ENCODE peak calls at places on chromosome 17, in eight cellular contexts. I, Z, V, O, L, K, D and B are unnamed samples.

GRCh38 chr17:5425826-5426225 is 5.8 kb downstream of the RPAIN start:
- DNase-seq in L (no peak), V (no peak), O (no peak), D (no peak), Z (no peak), K (no peak), I (no peak), B (no peak)

GRCh38 chr17:48283390-48283789 is 146.6 kb downstream of the SKAP1 start:
- DNase-seq in L (no peak), O (no peak), D (no peak), K (no peak), V (no peak), Z (no peak), I (no peak), B (no peak)

GRCh38 chr17:64411999-64412771 is 21.5 kb upstream of the PECAM1 start:
- DNase-seq in V (peak), K (peak), Z (no peak), I (peak), L (no peak), D (no peak), O (no peak), B (no peak)

GRCh38 chr17:5526821-5527598 is 40.6 kb downstream of the MIS12 start:
- DNase-seq in O (peak), Z (no peak), L (no peak), V (peak), D (no peak), I (peak), K (no peak), B (no peak)

GRCh38 chr17:1169471-1169908 is 10.3 kb downstream of the ABR start:
- DNase-seq in K (no peak), O (no peak), V (no peak), Z (no peak), D (no peak), L (no peak), I (no peak), B (no peak)

GRCh38 chr17:17087424-17088103 is 45.3 kb downstream of the MPRIP start:
- DNase-seq in O (no peak), L (no peak), D (no peak), Z (no peak), V (peak), I (no peak), K (no peak), B (peak)

GRCh38 chr17:16987830-16988601 is 16.1 kb upstream of the TNFRSF13B start:
- DNase-seq in K (peak), D (no peak), I (peak), O (no peak), L (peak), Z (peak), V (peak), B (no peak)

GRCh38 chr17:27807567-27808470 is 7.5 kb upstream of the NOS2 start:
- DNase-seq in D (no peak), V (no peak), Z (peak), K (no peak), L (peak), I (no peak), O (no peak), B (no peak)

GRCh38 chr17:10178789-10179075 is 19.7 kb downstream of the GAS7 start:
- DNase-seq in O (no peak), K (no peak), I (no peak), Z (no peak), L (no peak), D (no peak), V (no peak), B (no peak)

GRCh38 chr17:36773039-36773438 is 164.2 kb upstream of the LHX1 start:
- DNase-seq in D (no peak), K (peak), Z (no peak), I (no peak), L (no peak), O (no peak), V (no peak), B (no peak)

GRCh38 chr17:58314706-58315015 is 13.9 kb downstream of the TSPOAP1 start:
- DNase-seq in V (no peak), L (no peak), I (no peak), O (peak), D (no peak), Z (peak), K (no peak), B (no peak)

GRCh38 chr17:48358203-48358602 is 71.8 kb downstream of the SKAP1 start:
- DNase-seq in L (no peak), I (no peak), Z (no peak), D (no peak), O (no peak), V (no peak), K (no peak), B (no peak)

GRCh38 chr17:67525239-67526135 is 148.4 kb downstream of the PITPNC1 start:
- DNase-seq in K (no peak), O (no peak), D (no peak), Z (peak), V (no peak), L (no peak), I (no peak), B (no peak)

GRCh38 chr17:65459667-65460415 is 101.6 kb downstream of the AXIN2 start:
- DNase-seq in V (peak), L (no peak), K (peak), D (no peak), O (no peak), I (no peak), Z (no peak), B (no peak)

GRCh38 chr17:55198690-55199370 is 65.9 kb upstream of the HLF start:
- DNase-seq in O (peak), I (no peak), L (no peak), D (no peak), V (no peak), K (no peak), Z (no peak), B (no peak)

GRCh38 chr17:55208078-55208812 is 56.5 kb upstream of the HLF start:
- DNase-seq in K (no peak), Z (no peak), D (peak), O (no peak), I (no peak), L (no peak), V (no peak), B (no peak)

GRCh38 chr17:55201609-55201932 is 63.2 kb upstream of the HLF start:
- DNase-seq in Z (no peak), V (no peak), D (no peak), O (no peak), L (no peak), I (no peak), K (peak), B (no peak)

GRCh38 chr17:55200904-55201608 is 63.7 kb upstream of the HLF start:
- DNase-seq in Z (no peak), L (no peak), D (no peak), I (no peak), O (peak), K (no peak), V (no peak), B (no peak)

DNA sequence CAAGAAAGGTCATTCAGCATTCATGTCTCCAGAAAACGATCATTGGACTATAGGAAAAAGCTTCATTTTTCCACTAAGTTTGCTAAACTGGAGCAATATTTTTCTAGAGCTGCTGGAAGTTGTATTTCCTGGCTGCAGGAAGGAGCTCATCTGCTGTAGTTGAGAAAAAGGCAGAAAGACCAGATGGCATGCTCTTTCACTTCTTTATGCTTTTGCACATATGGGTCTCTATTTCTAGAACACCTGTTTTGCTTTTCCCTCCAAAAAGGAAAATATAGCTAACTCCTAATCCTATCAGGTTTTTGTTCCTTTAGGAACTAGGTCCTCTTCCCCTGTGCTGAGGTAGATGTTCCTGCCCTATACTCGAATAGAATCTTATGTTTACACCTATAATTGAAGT is 61.9 kb upstream of the HLF start:
- DNase-seq in K (no peak), Z (no peak), O (no peak), I (no peak), V (no peak), D (no peak), L (no peak), B (no peak)
- TF ChIP-seq POLR2AphosphoS5 in K (no peak), Z (no peak), O (no peak), I (no peak), V (no peak), D (no peak), L (no peak), B (no peak)

GRCh38 chr17:40539711-40540411 is 25.4 kb downstream of the CCR7 start:
- DNase-seq in Z (no peak), V (peak), O (no peak), I (no peak), D (peak), K (no peak), L (no peak), B (no peak)

GRCh38 chr17:40538936-40539705 is 26.2 kb downstream of the CCR7 start:
- DNase-seq in V (peak), O (no peak), K (no peak), D (peak), Z (no peak), I (no peak), L (no peak), B (no peak)

GRCh38 chr17:40535924-40536717 is 29.2 kb downstream of the CCR7 start:
- DNase-seq in I (no peak), Z (no peak), D (no peak), K (no peak), V (peak), O (no peak), L (no peak), B (no peak)

GRCh38 chr17:40536731-40537171 is 28.5 kb downstream of the CCR7 start:
- DNase-seq in Z (no peak), I (no peak), K (no peak), D (no peak), O (no peak), L (no peak), V (peak), B (peak)

GRCh38 chr17:40538019-40538935 is 27.0 kb downstream of the CCR7 start:
- DNase-seq in I (no peak), V (peak), D (no peak), K (no peak), L (no peak), Z (no peak), O (no peak), B (peak)
- TF ChIP-seq POLR2AphosphoS5 in I (no peak), V (no peak), D (no peak), K (no peak), L (no peak), Z (no peak), O (no peak), B (peak)

GRCh38 chr17:79932446-79932845 is 93.2 kb upstream of the CBX4 start:
- DNase-seq in K (no peak), O (no peak), L (no peak), Z (no peak), V (no peak), D (no peak), I (no peak), B (no peak)

GRCh38 chr17:79935197-79935844 is 96.1 kb upstream of the CBX4 start:
- DNase-seq in I (no peak), D (no peak), Z (no peak), L (no peak), O (no peak), V (no peak), K (no peak), B (no peak)

GRCh38 chr17:79932907-79933306 is 93.7 kb upstream of the CBX4 start:
- DNase-seq in O (no peak), V (no peak), D (no peak), K (no peak), I (no peak), L (no peak), Z (no peak), B (no peak)

GRCh38 chr17:79934653-79934970 is 95.4 kb upstream of the CBX4 start:
- DNase-seq in I (no peak), D (no peak), V (no peak), K (no peak), L (no peak), O (no peak), Z (no peak), B (no peak)

GRCh38 chr17:79933863-79934652 is 94.8 kb upstream of the CBX4 start:
- DNase-seq in D (no peak), Z (peak), L (no peak), O (no peak), K (no peak), I (peak), V (no peak), B (no peak)
- TF ChIP-seq POLR2AphosphoS5 in D (no peak), Z (no peak), L (no peak), O (no peak), K (no peak), I (no peak), V (no peak), B (no peak)

DNA sequence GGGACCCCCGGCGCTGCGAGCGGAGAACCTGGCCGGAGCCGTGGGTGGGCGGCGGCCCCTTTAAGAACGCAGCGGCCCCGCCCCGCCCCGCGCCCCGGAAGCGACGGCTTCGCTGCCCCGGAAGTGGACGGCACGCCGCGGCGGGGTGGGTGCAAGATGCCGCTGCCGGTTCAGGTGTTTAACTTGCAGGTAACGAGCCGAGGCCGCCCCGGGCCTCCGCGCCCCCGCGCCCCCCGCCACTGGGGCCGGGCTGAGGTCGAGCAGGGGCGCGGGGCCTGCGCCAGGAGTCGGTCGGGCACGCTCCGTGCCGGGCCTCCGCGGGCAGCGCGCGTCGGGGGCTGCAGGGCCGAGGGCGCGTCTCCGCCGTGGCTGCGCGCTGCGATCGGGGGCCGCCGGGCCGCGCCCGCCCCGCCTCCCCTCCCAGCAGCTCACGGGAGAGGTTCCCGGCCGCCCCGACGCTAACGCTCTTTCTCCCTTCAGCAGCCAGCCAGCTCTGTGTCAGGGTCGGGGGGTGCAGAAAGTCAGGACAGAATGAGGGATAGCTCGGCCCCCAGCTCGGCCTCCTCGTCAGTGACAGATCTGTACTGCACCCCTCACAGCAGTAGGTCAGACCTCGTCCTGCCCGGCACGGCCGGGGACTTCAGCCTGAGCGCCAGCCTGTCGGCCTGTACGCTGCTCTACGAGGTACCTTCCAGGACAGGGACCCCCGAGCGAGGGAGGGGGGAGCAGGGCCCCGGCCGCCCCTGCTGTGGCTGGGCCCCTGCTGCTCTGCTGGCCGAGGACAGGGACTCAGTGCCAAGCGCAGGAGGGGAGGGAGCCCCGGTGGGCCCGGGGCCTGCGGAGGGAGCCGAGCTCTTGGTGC is at the start of the genes GPS1 and RFNG:
- DNase-seq in Z (peak), D (no peak), V (peak), K (peak), O (peak), I (peak), L (no peak), B (peak)
- TF ChIP-seq POLR2AphosphoS5 in Z (peak), D (peak), V (peak), K (peak), O (peak), I (peak), L (no peak), B (no peak)

GRCh38 chr17:71378036-71378435 is 742.8 kb upstream of the SOX9 start:
- DNase-seq in D (no peak), K (no peak), O (no peak), Z (no peak), I (no peak), V (no peak), L (no peak), B (no peak)
- TF ChIP-seq POLR2AphosphoS5 in D (no peak), K (no peak), O (no peak), Z (no peak), I (no peak), V (no peak), L (no peak), B (no peak)

GRCh38 chr17:62681061-62681938 is 53.8 kb downstream of the MRC2 start:
- DNase-seq in I (no peak), D (no peak), O (no peak), L (no peak), Z (no peak), K (no peak), V (no peak), B (no peak)
- TF ChIP-seq POLR2AphosphoS5 in I (no peak), D (no peak), O (no peak), L (no peak), Z (no peak), K (no peak), V (no peak), B (no peak)

DNA sequence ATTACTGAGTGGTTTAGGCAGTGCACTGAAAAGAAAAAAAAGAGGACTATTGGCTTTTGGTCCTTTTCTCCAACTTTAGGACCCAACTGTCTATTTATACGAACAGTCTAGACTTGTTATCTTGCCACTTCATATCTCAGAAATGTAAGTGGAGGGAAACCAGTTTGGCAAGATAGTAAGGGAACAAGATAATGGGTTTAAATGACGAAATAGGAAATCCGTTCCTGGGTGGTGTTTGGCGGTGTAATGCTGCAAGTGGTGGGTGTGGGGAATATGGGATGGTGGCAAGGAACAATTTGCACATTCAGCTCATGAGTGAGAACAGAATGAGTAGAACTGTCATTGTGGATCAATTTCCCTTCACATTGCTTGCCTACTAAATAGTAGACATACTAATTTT is 44.7 kb downstream of the GRB7 start:
- DNase-seq in D (no peak), Z (no peak), O (no peak), K (no peak), I (peak), V (no peak), L (no peak), B (no peak)
- TF ChIP-seq POLR2AphosphoS5 in D (no peak), Z (peak), O (no peak), K (no peak), I (peak), V (no peak), L (no peak), B (no peak)